ENCODE peak calls at places on chromosomes 5 and 9, in ten cellular contexts. R is kidney epithelial cell; K is activated T-helper 2 cell treated with anti-CD3 and anti-CD28 coated beads, Interferon-gamma antibody, Interleukin-2, Interleukin-4, amounts not matched to agents 10 μg/mL and 5 μg/mL and 100 μg/mL, durations not matched to agents 14 hours and 24 hours and 36 hours; L is neural progenitor cell; Z is activated CD4-positive, alpha-beta T cell treated with anti-CD3 and anti-CD28 coated beads, Interleukin-2, amount 10 ng/mL, durations not matched to agents 24 days and 14 days; T is stimulated activated CD8-positive, alpha-beta memory T cell treated with anti-CD3 and anti-CD28 coated beads, Interleukin-2, amount 100 ng/mL, for 48 hours; O is PC-3; F is NCI-H2171 treated with DMSO at 0.1 percent for 48 hours; Q is A549; P is RCC 7860. M is an unnamed sample.
A peak's percentile ranks its signal among the peaks of the same experiment; 100 is the strongest.

GRCh38 chr5:43041669-43042175 is 1.6 kb upstream of the ANXA2R start:
- DNase-seq in R (no peak), K (no peak), L (no peak), Z (no peak), T (no peak), O (peak; percentile 76), F (peak; percentile 76), Q (peak; percentile 80), P (peak; percentile 88), M (no peak)

GRCh38 chr9:76451234-76451633 is 7.7 kb upstream of the GCNT1 start:
- DNase-seq in R (peak; percentile 76), K (no peak), L (no peak), Z (no peak), T (no peak), O (peak; percentile 13), F (no peak), Q (peak; percentile 18), P (peak; percentile 90), M (no peak)

GRCh38 chr9:136189394-136190236 is 15.3 kb downstream of the LHX3 start:
- DNase-seq in R (no peak), K (no peak), L (peak; percentile 57), Z (no peak), T (no peak), O (no peak), F (peak; percentile 48), Q (no peak), P (no peak), M (no peak)

GRCh38 chr9:123414921-123415592 is 59.1 kb downstream of the CRB2 start:
- DNase-seq in R (no peak), K (no peak), L (no peak), Z (no peak), T (no peak), O (no peak), F (peak; percentile 35), Q (no peak), P (no peak), M (no peak)

GRCh38 chr9:84343111-84343521 is 2.6 kb upstream of the SLC28A3 start:
- DNase-seq in R (no peak), K (no peak), L (no peak), Z (no peak), T (no peak), O (no peak), F (no peak), Q (no peak), P (no peak), M (no peak)

GRCh38 chr5:60586307-60586901 is 113.6 kb downstream of the DEPDC1B start:
- DNase-seq in R (no peak), K (no peak), L (peak; percentile 7), Z (no peak), T (no peak), O (peak; percentile 12), F (no peak), Q (peak; percentile 53), P (no peak), M (no peak)

GRCh38 chr5:148856424-148856823 is 30.0 kb downstream of the ADRB2 start:
- DNase-seq in R (no peak), K (no peak), L (no peak), Z (no peak), T (no peak), O (no peak), F (no peak), Q (no peak), P (no peak), M (no peak)

GRCh38 chr5:102858808-102859207 is 103.7 kb downstream of the PAM start:
- DNase-seq in R (no peak), K (no peak), L (no peak), Z (no peak), T (no peak), O (peak; percentile 93), F (no peak), Q (no peak), P (peak; percentile 58), M (no peak)

GRCh38 chr5:181060231-181060590 is 20.1 kb downstream of the BTNL9 start:
- DNase-seq in R (no peak), K (no peak), L (no peak), Z (no peak), T (no peak), O (no peak), F (no peak), Q (no peak), P (no peak), M (no peak)

GRCh38 chr9:99181621-99182020 is 40.1 kb downstream of the ALG2 start:
- DNase-seq in R (peak; percentile 44), K (no peak), L (no peak), Z (peak; percentile 77), T (no peak), O (no peak), F (no peak), Q (no peak), P (peak; percentile 80), M (no peak)

GRCh38 chr5:56126487-56127179 is 106.5 kb downstream of the ANKRD55 start:
- DNase-seq in R (no peak), K (no peak), L (no peak), Z (no peak), T (no peak), O (peak; percentile 54), F (no peak), Q (peak; percentile 22), P (no peak), M (no peak)

GRCh38 chr5:106171708-106172107 is 1499.0 kb downstream of the EFNA5 start:
- DNase-seq in R (no peak), K (no peak), L (no peak), Z (no peak), T (no peak), O (peak; percentile 49), F (no peak), Q (no peak), P (no peak), M (no peak)

GRCh38 chr5:160310140-160310909 is 2.0 kb downstream of the CCNJL start:
- DNase-seq in R (no peak), K (no peak), L (no peak), Z (no peak), T (no peak), O (no peak), F (no peak), Q (no peak), P (no peak), M (no peak)

GRCh38 chr5:139982157-139982974 is 60.7 kb downstream of the NRG2 start:
- DNase-seq in R (peak; percentile 51), K (no peak), L (peak; percentile 57), Z (no peak), T (no peak), O (peak; percentile 16), F (no peak), Q (no peak), P (no peak), M (peak; percentile 49)

GRCh38 chr5:75509956-75510355 is 1.5 kb downstream of the CERT1 start:
- DNase-seq in R (no peak), K (no peak), L (peak; percentile 5), Z (peak; percentile 57), T (no peak), O (peak; percentile 9), F (no peak), Q (peak; percentile 33), P (no peak), M (no peak)

GRCh38 chr5:67149057-67149634 is 47.5 kb downstream of the CD180 start:
- DNase-seq in R (no peak), K (no peak), L (no peak), Z (no peak), T (no peak), O (no peak), F (no peak), Q (no peak), P (no peak), M (no peak)

GRCh38 chr9:135669616-135670285 is 6.6 kb downstream of the LCN9 start:
- DNase-seq in R (no peak), K (no peak), L (no peak), Z (no peak), T (no peak), O (no peak), F (no peak), Q (no peak), P (no peak), M (no peak)

GRCh38 chr5:161546463-161547301 is at the start of gene GABRB2:
- DNase-seq in R (no peak), K (peak; percentile 26), L (peak; percentile 81), Z (peak; percentile 79), T (no peak), O (no peak), F (no peak), Q (peak; percentile 25), P (no peak), M (peak; percentile 38)

GRCh38 chr9:89405832-89406231 is 87.5 kb downstream of the SECISBP2 start:
- DNase-seq in R (no peak), K (no peak), L (no peak), Z (no peak), T (no peak), O (no peak), F (no peak), Q (no peak), P (no peak), M (peak; percentile 39)

GRCh38 chr9:93577045-93577939 is 908 bp downstream of the PHF2 start:
- DNase-seq in R (no peak), K (no peak), L (peak; percentile 38), Z (peak; percentile 80), T (no peak), O (peak; percentile 60), F (no peak), Q (no peak), P (no peak), M (peak; percentile 57)

GRCh38 chr5:148542812-148543211 is 111.5 kb downstream of the HTR4 start:
- DNase-seq in R (no peak), K (no peak), L (no peak), Z (no peak), T (no peak), O (no peak), F (no peak), Q (no peak), P (no peak), M (no peak)

GRCh38 chr5:616342-617039 is 4.4 kb downstream of the CEP72 start:
- DNase-seq in R (no peak), K (no peak), L (no peak), Z (no peak), T (no peak), O (no peak), F (no peak), Q (peak; percentile 27), P (no peak), M (no peak)

GRCh38 chr5:27129926-27130325 is 91.5 kb upstream of the CDH9 start:
- DNase-seq in R (no peak), K (no peak), L (no peak), Z (no peak), T (no peak), O (no peak), F (no peak), Q (no peak), P (no peak), M (no peak)

GRCh38 chr5:175654807-175655206 is 3.1 kb upstream of the HRH2 start:
- DNase-seq in R (peak; percentile 25), K (no peak), L (no peak), Z (peak; percentile 67), T (no peak), O (peak; percentile 37), F (no peak), Q (no peak), P (peak; percentile 89), M (no peak)

GRCh38 chr5:77832166-77832770 is 56.1 kb upstream of the TBCA start:
- DNase-seq in R (no peak), K (no peak), L (no peak), Z (no peak), T (no peak), O (no peak), F (no peak), Q (no peak), P (no peak), M (no peak)

GRCh38 chr9:83280259-83280658 is 217.3 kb upstream of the RASEF start:
- DNase-seq in R (no peak), K (no peak), L (no peak), Z (no peak), T (no peak), O (peak; percentile 39), F (no peak), Q (peak; percentile 10), P (peak; percentile 60), M (no peak)

GRCh38 chr5:65440456-65440855 is 41.3 kb downstream of the ADAMTS6 start:
- DNase-seq in R (no peak), K (no peak), L (no peak), Z (no peak), T (no peak), O (no peak), F (no peak), Q (no peak), P (no peak), M (no peak)

GRCh38 chr9:109481747-109482325 is 16.3 kb downstream of the PTPN3 start:
- DNase-seq in R (no peak), K (no peak), L (no peak), Z (no peak), T (no peak), O (no peak), F (no peak), Q (no peak), P (no peak), M (no peak)